ENCODE peak calls at places on chromosomes 2 and 18, in eight cellular contexts. T is CD4-positive, alpha-beta T cell; S is mammary epithelial cell; Y is mesothelial cell of epicardium; O is choroid plexus epithelial cell; J is BJ; E is neural crest cell; A is A549. Q is an unnamed sample.

GRCh38 chr18:75003089-75003488 is 205.8 kb downstream of the PTGR3 start:
- DNase-seq in O (peak; percentile 6), J (no peak), Y (no peak), E (no peak), A (no peak), S (no peak), T (no peak), Q (no peak)

GRCh38 chr2:143429932-143430331 is 300.7 kb downstream of the ARHGAP15 start:
- DNase-seq in A (no peak), E (no peak), T (no peak), Y (no peak), J (no peak), S (peak; percentile 14), O (peak; percentile 65), Q (no peak)

GRCh38 chr2:176297067-176297466 is 27.8 kb downstream of the MTX2 start:
- DNase-seq in E (no peak), T (no peak), J (no peak), S (no peak), A (no peak), Y (no peak), O (no peak), Q (no peak)

GRCh38 chr2:45901468-45902081 is 250.1 kb downstream of the PRKCE start:
- DNase-seq in O (no peak), A (no peak), J (no peak), T (no peak), E (no peak), Y (no peak), S (no peak), Q (no peak)

GRCh38 chr2:202060218-202060617 is 12.8 kb upstream of the KIAA2012 start:
- DNase-seq in T (no peak), E (no peak), Y (no peak), A (no peak), S (no peak), J (no peak), O (no peak), Q (no peak)

GRCh38 chr18:37122877-37123276 is 293.9 kb downstream of the KIAA1328 start:
- DNase-seq in S (no peak), E (no peak), A (no peak), Y (no peak), J (no peak), O (peak; percentile 44), T (no peak), Q (no peak)

GRCh38 chr2:30115141-30115980 is 31.4 kb upstream of the YPEL5 start:
- DNase-seq in T (peak; percentile 60), A (peak; percentile 68), O (peak; percentile 91), S (peak; percentile 62), E (peak; percentile 87), J (no peak), Y (peak; percentile 79), Q (peak; percentile 93)

GRCh38 chr2:236748801-236749200 is 179.2 kb downstream of the ACKR3 start:
- DNase-seq in T (no peak), S (no peak), J (no peak), A (no peak), O (peak; percentile 26), Y (no peak), E (no peak), Q (no peak)

GRCh38 chr2:113276906-113277425 is 1.8 kb downstream of the PAX8 start:
- DNase-seq in E (no peak), T (no peak), S (no peak), O (no peak), J (no peak), A (no peak), Y (no peak), Q (no peak)

GRCh38 chr2:15040429-15041084 is 408.0 kb downstream of the LRATD1 start:
- DNase-seq in J (no peak), Y (no peak), O (no peak), T (no peak), E (no peak), S (no peak), A (no peak), Q (no peak)

GRCh38 chr2:95121495-95122196 is at the start of gene MRPS5:
- DNase-seq in S (peak; percentile 72), A (peak; percentile 81), Y (peak; percentile 90), J (peak; percentile 7), T (peak; percentile 86), E (peak; percentile 86), O (peak; percentile 63), Q (peak; percentile 68)

GRCh38 chr2:51695531-51695930 is 663.6 kb upstream of the NRXN1 start:
- DNase-seq in Y (no peak), E (no peak), A (no peak), J (no peak), O (peak; percentile 55), S (no peak), T (no peak), Q (no peak)

GRCh38 chr2:236040600-236041328 is 127.4 kb downstream of the GBX2 start:
- DNase-seq in S (peak; percentile 83), E (no peak), J (no peak), A (no peak), O (no peak), Y (no peak), T (no peak), Q (no peak)

GRCh38 chr2:227653419-227653818 is 13.2 kb upstream of the SCYGR5 start:
- DNase-seq in A (no peak), T (no peak), Y (no peak), S (peak; percentile 8), E (no peak), J (no peak), O (peak; percentile 33), Q (no peak)

GRCh38 chr2:128408349-128409305 is 90.0 kb upstream of the HS6ST1 start:
- DNase-seq in A (no peak), Y (peak; percentile 34), E (no peak), T (no peak), S (peak; percentile 51), O (peak; percentile 73), J (peak; percentile 75), Q (no peak)

GRCh38 chr2:128411431-128411830 is 92.8 kb upstream of the HS6ST1 start:
- DNase-seq in O (no peak), J (no peak), S (no peak), T (no peak), A (no peak), Y (peak; percentile 34), E (no peak), Q (no peak)

GRCh38 chr2:128410758-128411215 is 92.1 kb upstream of the HS6ST1 start:
- DNase-seq in T (no peak), S (no peak), A (no peak), E (no peak), Y (peak; percentile 21), J (no peak), O (no peak), Q (no peak)

GRCh38 chr2:128410035-128410757 is 91.5 kb upstream of the HS6ST1 start:
- DNase-seq in J (no peak), S (no peak), T (no peak), E (no peak), O (no peak), A (no peak), Y (peak; percentile 28), Q (no peak)

DNA sequence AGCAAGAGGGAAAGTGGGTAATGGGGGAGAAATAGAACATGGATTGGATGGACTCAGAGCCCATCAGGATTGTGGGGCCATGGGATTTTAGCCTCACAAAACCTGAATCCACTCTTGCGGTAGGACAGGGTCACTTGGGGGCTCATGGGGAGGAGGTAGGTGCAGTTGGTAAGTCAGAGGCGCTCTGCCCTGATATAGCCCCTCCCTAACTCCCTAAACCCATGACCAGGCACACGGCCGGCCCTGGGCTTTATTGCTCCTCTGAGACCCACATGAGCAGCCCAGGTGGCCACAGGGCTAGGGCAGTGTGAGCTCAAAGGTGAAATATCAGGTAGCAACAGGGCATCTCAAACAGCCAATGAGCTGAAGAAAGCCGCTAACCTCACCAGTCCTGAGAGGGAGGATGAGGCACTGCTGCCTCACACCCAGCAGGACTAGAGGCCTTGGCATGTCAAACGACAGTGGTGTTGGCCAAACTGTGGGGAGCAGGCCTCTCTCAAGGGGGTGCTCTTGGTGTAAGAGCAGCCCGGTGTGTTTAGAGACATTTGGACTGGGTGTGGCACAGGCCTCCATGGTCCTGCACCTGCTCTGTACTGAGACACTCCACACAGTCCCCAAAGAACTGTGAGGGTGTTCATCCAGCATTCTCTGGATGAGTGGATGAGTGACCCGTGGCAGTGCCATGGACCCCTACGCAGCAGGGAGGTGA is 90.8 kb upstream of the HS6ST1 start:
- DNase-seq in S (no peak), A (no peak), J (no peak), T (no peak), E (no peak), Y (peak; percentile 26), O (no peak), Q (no peak)
- TF ChIP-seq CTCF in S (no peak), A (no peak), J (no peak), T (no peak), E (no peak), Y (no peak), O (no peak), Q (no peak)

DNA sequence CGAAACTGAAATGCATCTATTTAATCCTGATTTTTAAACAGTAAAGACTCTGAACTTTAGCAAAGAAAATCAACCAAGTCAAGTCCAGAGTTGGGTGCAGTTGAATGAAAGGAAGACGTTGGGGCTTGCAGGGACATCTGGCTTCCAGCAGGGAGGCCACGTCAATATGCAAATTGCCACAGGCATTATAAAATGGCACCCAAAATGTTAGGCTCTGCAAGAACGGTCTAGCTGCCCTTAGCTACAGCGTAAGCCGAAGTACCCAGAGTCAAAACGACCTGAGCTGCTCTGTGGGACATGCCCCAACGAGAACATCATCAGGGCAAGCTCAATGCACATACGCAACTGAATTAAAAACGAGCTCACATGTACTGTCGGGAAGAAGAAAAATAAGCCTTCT is 30.7 kb downstream of the DOCK10 start:
- DNase-seq in E (no peak), J (no peak), O (no peak), A (no peak), S (no peak), Y (no peak), T (no peak), Q (no peak)
- TF ChIP-seq CTCF in E (no peak), J (no peak), O (no peak), A (no peak), S (no peak), Y (no peak), T (no peak), Q (no peak)

DNA sequence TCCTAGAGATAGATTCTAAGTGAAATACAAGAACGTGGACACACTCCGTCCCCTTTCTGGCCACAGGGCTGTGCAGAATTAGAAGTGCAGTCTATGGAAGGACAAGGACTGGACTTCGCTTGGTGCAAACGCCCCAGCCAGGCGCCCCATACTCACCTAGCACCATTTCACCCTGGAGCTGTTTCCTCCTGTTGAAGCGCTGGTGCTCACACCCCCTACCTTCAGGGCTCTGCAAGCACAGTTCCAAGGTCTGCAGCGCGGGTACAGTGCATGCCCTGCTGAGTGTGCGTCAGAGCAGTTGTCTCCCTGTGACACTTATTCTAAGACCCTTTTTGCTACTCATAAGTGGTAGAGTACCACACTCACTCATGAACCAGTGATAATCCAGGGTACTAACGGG is 3.0 kb downstream of the HPCAL1 start:
- DNase-seq in E (no peak), A (no peak), Y (no peak), S (no peak), T (peak; percentile 44), O (no peak), J (no peak), Q (no peak)
- TF ChIP-seq CTCF in E (peak; percentile 28), A (no peak), Y (no peak), S (peak; percentile 24), T (peak; percentile 62), O (peak; percentile 39), J (no peak), Q (no peak)

DNA sequence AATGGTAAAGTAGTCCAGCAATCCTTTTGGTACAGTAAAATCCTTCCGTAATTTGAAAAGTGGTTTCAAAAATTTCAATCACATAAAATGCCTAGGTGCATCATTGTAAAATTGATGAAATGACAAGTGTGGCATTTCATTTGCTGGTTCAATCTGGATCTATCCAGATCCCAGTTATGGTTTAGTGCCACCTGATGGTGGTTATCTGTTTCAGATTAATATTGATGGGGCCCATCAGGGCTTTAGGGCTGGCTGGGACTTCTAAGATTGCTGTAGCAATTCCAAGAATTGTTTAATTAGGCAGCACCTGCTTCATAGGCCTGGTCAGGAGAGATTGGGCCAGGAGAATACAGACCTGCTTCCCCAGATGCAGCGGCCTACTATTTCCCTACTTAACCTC is 55.5 kb upstream of the PIK3C3 start:
- DNase-seq in S (no peak), E (no peak), J (no peak), T (no peak), Y (no peak), A (no peak), O (peak; percentile 14), Q (no peak)
- TF ChIP-seq CTCF in S (peak; percentile 43), E (no peak), J (no peak), T (no peak), Y (no peak), A (no peak), O (peak; percentile 27), Q (no peak)